ENCODE peak calls at places on chromosomes 11 and 22, in four cellular contexts. X is bronchial epithelial cell, M is GM13977, B is AG10803. O is an unnamed sample.

GRCh38 chr11:43316451-43316850 is 4.7 kb downstream of the API5 start:
- DNase-seq in X (peak), M (no peak), B (peak), O (no peak)

GRCh38 chr11:91978747-91979146 is 245.9 kb upstream of the FAT3 start:
- DNase-seq in X (peak), M (no peak), B (peak), O (no peak)

GRCh38 chr11:109423114-109423859 is 1.3 kb downstream of the C11orf87 start:
- DNase-seq in X (no peak), M (peak), B (no peak), O (peak)

GRCh38 chr22:49363526-49364230 is 464.0 kb downstream of the BRD1 start:
- DNase-seq in X (no peak), M (no peak), B (no peak), O (no peak)

GRCh38 chr22:27435839-27436581 is 365.5 kb downstream of the MN1 start:
- DNase-seq in X (peak), M (no peak), B (peak), O (no peak)

GRCh38 chr11:76587810-76588454 is 82.6 kb downstream of the LRRC32 start:
- DNase-seq in X (peak), M (no peak), B (no peak), O (no peak)

GRCh38 chr11:105507496-105508254 is 102.2 kb upstream of the GRIA4 start:
- DNase-seq in X (no peak), M (no peak), B (no peak), O (no peak)

GRCh38 chr22:27011131-27011530 is 353.7 kb downstream of the MIAT start:
- DNase-seq in X (no peak), M (no peak), B (no peak), O (no peak)

GRCh38 chr11:41459602-41460405 is at the start of gene LRRC4C:
- DNase-seq in X (no peak), M (no peak), B (no peak), O (no peak)

GRCh38 chr11:47259178-47259977 is 1.6 kb downstream of the NR1H3 start:
- DNase-seq in X (no peak), M (peak), B (peak), O (peak)

GRCh38 chr11:134939905-134940304 is 527.9 kb upstream of the B3GAT1 start:
- DNase-seq in X (no peak), M (no peak), B (no peak), O (no peak)

GRCh38 chr11:67528376-67528775 is 5.1 kb upstream of the CABP2 start:
- DNase-seq in X (no peak), M (no peak), B (no peak), O (no peak)

GRCh38 chr22:18977824-18978425 is 41.8 kb upstream of the PRODH start:
- DNase-seq in X (no peak), M (no peak), B (no peak), O (no peak)

GRCh38 chr11:99686838-99687237 is 666.1 kb downstream of the CNTN5 start:
- DNase-seq in X (no peak), M (no peak), B (no peak), O (no peak)

GRCh38 chr11:95335989-95336388 is 105.0 kb upstream of the SESN3 start:
- DNase-seq in X (no peak), M (no peak), B (no peak), O (no peak)

GRCh38 chr22:19937616-19938473 is 3.7 kb upstream of the COMT start:
- DNase-seq in X (no peak), M (no peak), B (no peak), O (no peak)

GRCh38 chr11:2217211-2218081 is 45.8 kb upstream of the TH start:
- DNase-seq in X (no peak), M (no peak), B (no peak), O (peak)

GRCh38 chr22:46413725-46414379 is 78.3 kb downstream of the TRMU start:
- DNase-seq in X (no peak), M (no peak), B (no peak), O (no peak)

GRCh38 chr22:41401781-41402648 is 20.3 kb downstream of the TEF start:
- DNase-seq in X (peak), M (no peak), B (peak), O (no peak)

GRCh38 chr22:26229910-26230309 is 60.6 kb downstream of the SEZ6L start:
- DNase-seq in X (no peak), M (no peak), B (no peak), O (no peak)

GRCh38 chr22:46686221-46686872 is 51.7 kb downstream of the CERK start:
- DNase-seq in X (no peak), M (no peak), B (no peak), O (no peak)

GRCh38 chr11:9320047-9320446 is 5.7 kb upstream of the TMEM41B start:
- DNase-seq in X (peak), M (no peak), B (no peak), O (no peak)

GRCh38 chr22:19234126-19234896 is 55.8 kb upstream of the SLC25A1 start:
- DNase-seq in X (no peak), M (no peak), B (no peak), O (no peak)

GRCh38 chr11:19519344-19519743 is 193.3 kb upstream of the NAV2 start:
- DNase-seq in X (no peak), M (no peak), B (no peak), O (no peak)

GRCh38 chr11:44305643-44306468 is 4.1 kb downstream of the ALX4 start:
- DNase-seq in X (no peak), M (no peak), B (no peak), O (peak)

GRCh38 chr11:47412152-47412746 is 3.9 kb downstream of the SLC39A13 start:
- DNase-seq in X (no peak), M (peak), B (peak), O (peak)

GRCh38 chr11:12007230-12007593 is 1.2 kb downstream of the DKK3 start:
- DNase-seq in X (no peak), M (no peak), B (no peak), O (no peak)
- TF ChIP-seq CTCF in X (no peak), M (no peak), B (no peak), O (no peak)

GRCh38 chr22:32996276-32996675 is 61.9 kb downstream of the SYN3 start:
- DNase-seq in X (no peak), M (no peak), B (no peak), O (no peak)

GRCh38 chr22:32995335-32995734 is 62.8 kb downstream of the SYN3 start:
- DNase-seq in X (no peak), M (no peak), B (no peak), O (no peak)

GRCh38 chr22:32994046-32994827 is 63.9 kb downstream of the SYN3 start:
- DNase-seq in X (no peak), M (no peak), B (no peak), O (no peak)

GRCh38 chr22:32996702-32997101 is 61.5 kb downstream of the SYN3 start:
- DNase-seq in X (peak), M (no peak), B (peak), O (no peak)

GRCh38 chr22:32994921-32995320 is 63.3 kb downstream of the SYN3 start:
- DNase-seq in X (no peak), M (no peak), B (no peak), O (no peak)
- TF ChIP-seq CTCF in X (no peak), M (no peak), B (no peak), O (no peak)

GRCh38 chr11:73239111-73239521 is 21.0 kb downstream of the P2RY2 start:
- DNase-seq in X (no peak), M (no peak), B (no peak), O (no peak)

GRCh38 chr11:73236205-73236765 is 18.2 kb downstream of the P2RY2 start:
- DNase-seq in X (peak), M (no peak), B (no peak), O (no peak)

GRCh38 chr11:73237471-73238290 is 19.6 kb downstream of the P2RY2 start:
- DNase-seq in X (no peak), M (no peak), B (peak), O (no peak)

GRCh38 chr11:73235236-73235786 is 17.2 kb downstream of the P2RY2 start:
- DNase-seq in X (no peak), M (no peak), B (no peak), O (no peak)

GRCh38 chr11:73236879-73237278 is 18.8 kb downstream of the P2RY2 start:
- DNase-seq in X (peak), M (peak), B (no peak), O (peak)
- TF ChIP-seq CTCF in X (peak), M (peak), B (peak), O (peak)

GRCh38 chr11:73286240-73286810 is 14.2 kb downstream of the P2RY6 start:
- DNase-seq in X (no peak), M (no peak), B (no peak), O (no peak)
- TF ChIP-seq CTCF in X (no peak), M (no peak), B (no peak), O (no peak)

GRCh38 chr22:45316796-45317526 is 7.2 kb downstream of the FAM118A start:
- DNase-seq in X (no peak), M (no peak), B (no peak), O (no peak)

GRCh38 chr22:45318168-45318557 is 8.4 kb downstream of the FAM118A start:
- DNase-seq in X (peak), M (peak), B (peak), O (peak)

GRCh38 chr22:45319319-45319675 is 9.6 kb downstream of the FAM118A start:
- DNase-seq in X (no peak), M (no peak), B (peak), O (no peak)

GRCh38 chr22:45318558-45319318 is 9.0 kb downstream of the FAM118A start:
- DNase-seq in X (no peak), M (peak), B (peak), O (peak)

DNA sequence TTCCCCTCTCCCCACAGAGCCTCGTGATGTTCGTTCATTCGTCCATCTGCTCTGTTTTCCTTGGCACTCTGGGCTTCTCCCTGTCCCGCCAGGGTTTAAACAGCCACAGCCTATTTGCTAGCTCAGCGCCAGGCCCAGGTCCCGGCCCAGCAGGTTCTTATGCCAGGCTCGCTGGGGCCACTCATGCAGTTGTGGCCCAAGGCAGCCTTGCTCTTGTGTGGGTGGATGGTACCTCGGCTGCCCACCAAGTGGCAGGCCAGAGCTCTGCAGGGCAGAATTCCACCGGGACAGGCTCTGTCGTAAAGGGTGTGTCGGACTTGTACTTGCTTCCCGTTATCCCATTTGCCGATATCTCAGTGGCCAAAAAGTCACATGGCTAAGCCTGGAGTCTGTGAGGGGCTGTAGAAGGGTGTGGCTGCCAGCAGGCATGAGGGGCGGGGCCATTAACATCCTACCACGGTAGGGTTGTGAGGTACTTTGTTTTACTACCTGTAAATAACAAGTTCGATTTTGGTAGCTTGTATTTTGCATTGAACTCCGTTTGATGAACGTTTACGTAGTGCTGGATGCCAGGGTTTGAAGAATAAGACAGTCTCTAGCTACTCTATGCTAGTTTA is 7.9 kb downstream of the FAM118A start:
- DNase-seq in X (peak), M (no peak), B (peak), O (no peak)
- TF ChIP-seq CTCF in X (peak), M (no peak), B (peak), O (no peak)

GRCh38 chr11:69899957-69900821 is 81.0 kb upstream of the FGF3 start:
- DNase-seq in X (no peak), M (no peak), B (no peak), O (no peak)
- TF ChIP-seq CTCF in X (no peak), M (no peak), B (no peak), O (no peak)

GRCh38 chr11:127003260-127003981 is 2.9 kb upstream of the KIRREL3 start:
- DNase-seq in X (no peak), M (peak), B (peak), O (peak)
- TF ChIP-seq CTCF in X (no peak), M (peak), B (peak), O (no peak)

GRCh38 chr11:115454525-115454924 is 49.7 kb downstream of the CADM1 start:
- DNase-seq in X (no peak), M (no peak), B (no peak), O (no peak)
- TF ChIP-seq CTCF in X (no peak), M (no peak), B (no peak), O (no peak)